ENCODE peak calls at places on chromosomes 16 and 17, in five cellular contexts. One of them, this sample, is unnamed.

GRCh38 chr17:73013299-73013698 is 79.2 kb downstream of the SLC39A11 start:
- DNase-seq in bronchial epithelial cell: no peak
- DNase-seq in OCI-LY7: peak; percentile 45
- DNase-seq in HAP-1: no peak
- DNase-seq in CD4-positive, CD25-positive, alpha-beta regulatory T cell: no peak
- DNase-seq in this sample: no peak

GRCh38 chr16:81521141-81521626 is 76.6 kb downstream of the CMIP start:
- DNase-seq in bronchial epithelial cell: no peak
- DNase-seq in OCI-LY7: peak; percentile 84
- DNase-seq in HAP-1: no peak
- DNase-seq in CD4-positive, CD25-positive, alpha-beta regulatory T cell: peak; percentile 84
- DNase-seq in this sample: no peak

GRCh38 chr16:20851601-20852000 is 45.3 kb downstream of the REXO5 start:
- DNase-seq in bronchial epithelial cell: peak; percentile 85
- DNase-seq in OCI-LY7: no peak
- DNase-seq in HAP-1: no peak
- DNase-seq in CD4-positive, CD25-positive, alpha-beta regulatory T cell: no peak
- DNase-seq in this sample: no peak

GRCh38 chr16:88977845-88978607 is 1.0 kb upstream of the CBFA2T3 start:
- DNase-seq in bronchial epithelial cell: no peak
- DNase-seq in OCI-LY7: no peak
- DNase-seq in HAP-1: no peak
- DNase-seq in CD4-positive, CD25-positive, alpha-beta regulatory T cell: no peak
- DNase-seq in this sample: no peak

GRCh38 chr16:66585477-66586239 is 6.4 kb downstream of the CMTM2 start:
- DNase-seq in bronchial epithelial cell: no peak
- DNase-seq in OCI-LY7: no peak
- DNase-seq in HAP-1: no peak
- DNase-seq in CD4-positive, CD25-positive, alpha-beta regulatory T cell: no peak
- DNase-seq in this sample: no peak

GRCh38 chr16:74568961-74569631 is 37.8 kb downstream of the GLG1 start:
- DNase-seq in bronchial epithelial cell: peak; percentile 35
- DNase-seq in OCI-LY7: no peak
- DNase-seq in HAP-1: no peak
- DNase-seq in CD4-positive, CD25-positive, alpha-beta regulatory T cell: no peak
- DNase-seq in this sample: no peak

GRCh38 chr17:29237476-29238132 is 9.1 kb upstream of the CRYBA1 start:
- DNase-seq in bronchial epithelial cell: peak; percentile 58
- DNase-seq in OCI-LY7: no peak
- DNase-seq in HAP-1: no peak
- DNase-seq in CD4-positive, CD25-positive, alpha-beta regulatory T cell: no peak
- DNase-seq in this sample: no peak

GRCh38 chr17:77957215-77957868 is 1.2 kb upstream of the TNRC6C start:
- DNase-seq in bronchial epithelial cell: no peak
- DNase-seq in OCI-LY7: peak; percentile 30
- DNase-seq in HAP-1: no peak
- DNase-seq in CD4-positive, CD25-positive, alpha-beta regulatory T cell: peak; percentile 11
- DNase-seq in this sample: no peak

GRCh38 chr17:56543280-56543679 is 50.2 kb upstream of the NOG start:
- DNase-seq in bronchial epithelial cell: no peak
- DNase-seq in OCI-LY7: no peak
- DNase-seq in HAP-1: no peak
- DNase-seq in CD4-positive, CD25-positive, alpha-beta regulatory T cell: no peak
- DNase-seq in this sample: no peak

GRCh38 chr16:88833086-88833485 is 21.4 kb upstream of the APRT start:
- DNase-seq in bronchial epithelial cell: no peak
- DNase-seq in OCI-LY7: no peak
- DNase-seq in HAP-1: no peak
- DNase-seq in CD4-positive, CD25-positive, alpha-beta regulatory T cell: no peak
- DNase-seq in this sample: no peak

GRCh38 chr17:7763919-7764318 is 46.4 kb downstream of the DNAH2 start:
- DNase-seq in bronchial epithelial cell: no peak
- DNase-seq in OCI-LY7: no peak
- DNase-seq in HAP-1: no peak
- DNase-seq in CD4-positive, CD25-positive, alpha-beta regulatory T cell: no peak
- DNase-seq in this sample: no peak

GRCh38 chr16:19135896-19136438 is 22.2 kb downstream of the ITPRIPL2 start:
- DNase-seq in bronchial epithelial cell: peak; percentile 85
- DNase-seq in OCI-LY7: no peak
- DNase-seq in HAP-1: no peak
- DNase-seq in CD4-positive, CD25-positive, alpha-beta regulatory T cell: no peak
- DNase-seq in this sample: no peak

GRCh38 chr17:13647551-13647950 is 45.8 kb upstream of the HS3ST3A1 start:
- DNase-seq in bronchial epithelial cell: no peak
- DNase-seq in OCI-LY7: no peak
- DNase-seq in HAP-1: no peak
- DNase-seq in CD4-positive, CD25-positive, alpha-beta regulatory T cell: no peak
- DNase-seq in this sample: no peak

GRCh38 chr17:3935140-3935542 is 18.9 kb upstream of the P2RX1 start:
- DNase-seq in bronchial epithelial cell: peak; percentile 49
- DNase-seq in OCI-LY7: peak; percentile 71
- DNase-seq in HAP-1: peak; percentile 28
- DNase-seq in CD4-positive, CD25-positive, alpha-beta regulatory T cell: peak; percentile 29
- DNase-seq in this sample: peak; percentile 54

GRCh38 chr16:57226701-57227621 is 18.1 kb upstream of the ARL2BP start:
- DNase-seq in bronchial epithelial cell: peak; percentile 46
- DNase-seq in OCI-LY7: no peak
- DNase-seq in HAP-1: no peak
- DNase-seq in CD4-positive, CD25-positive, alpha-beta regulatory T cell: no peak
- DNase-seq in this sample: no peak

GRCh38 chr17:72747416-72747815 is 345.1 kb downstream of the SLC39A11 start:
- DNase-seq in bronchial epithelial cell: no peak
- DNase-seq in OCI-LY7: no peak
- DNase-seq in HAP-1: no peak
- DNase-seq in CD4-positive, CD25-positive, alpha-beta regulatory T cell: no peak
- DNase-seq in this sample: no peak

GRCh38 chr17:81638683-81639082 is 1.7 kb downstream of the TSPAN10 start:
- DNase-seq in bronchial epithelial cell: no peak
- DNase-seq in OCI-LY7: no peak
- DNase-seq in HAP-1: no peak
- DNase-seq in CD4-positive, CD25-positive, alpha-beta regulatory T cell: no peak
- DNase-seq in this sample: no peak

GRCh38 chr17:81644976-81645952 is 8.3 kb downstream of the TSPAN10 start:
- DNase-seq in bronchial epithelial cell: no peak
- DNase-seq in OCI-LY7: no peak
- DNase-seq in HAP-1: no peak
- DNase-seq in CD4-positive, CD25-positive, alpha-beta regulatory T cell: no peak
- DNase-seq in this sample: no peak

GRCh38 chr17:81644496-81644895 is 7.5 kb downstream of the TSPAN10 start:
- DNase-seq in bronchial epithelial cell: no peak
- DNase-seq in OCI-LY7: no peak
- DNase-seq in HAP-1: no peak
- DNase-seq in CD4-positive, CD25-positive, alpha-beta regulatory T cell: no peak
- DNase-seq in this sample: no peak

GRCh38 chr17:81640011-81640410 is 3.0 kb downstream of the TSPAN10 start:
- DNase-seq in bronchial epithelial cell: no peak
- DNase-seq in OCI-LY7: no peak
- DNase-seq in HAP-1: no peak
- DNase-seq in CD4-positive, CD25-positive, alpha-beta regulatory T cell: no peak
- DNase-seq in this sample: no peak

GRCh38 chr17:81641825-81642489 is 5.0 kb downstream of the TSPAN10 start:
- DNase-seq in bronchial epithelial cell: peak; percentile 74
- DNase-seq in OCI-LY7: no peak
- DNase-seq in HAP-1: no peak
- DNase-seq in CD4-positive, CD25-positive, alpha-beta regulatory T cell: no peak
- DNase-seq in this sample: no peak
- H3K4me3 ChIP-seq in bronchial epithelial cell: no peak overlapping the region
- H3K4me3 ChIP-seq in OCI-LY7: no peak overlapping the region
- H3K4me3 ChIP-seq in HAP-1: no peak overlapping the region
- H3K4me3 ChIP-seq in CD4-positive, CD25-positive, alpha-beta regulatory T cell: no peak overlapping the region
- H3K4me3 ChIP-seq in this sample: no peak overlapping the region

GRCh38 chr16:4891097-4891885 is 44.0 kb downstream of the UBN1 start:
- DNase-seq in bronchial epithelial cell: no peak
- DNase-seq in OCI-LY7: no peak
- DNase-seq in HAP-1: no peak
- DNase-seq in CD4-positive, CD25-positive, alpha-beta regulatory T cell: no peak
- DNase-seq in this sample: no peak
- H3K36me3 ChIP-seq in bronchial epithelial cell: peaks cover 78% of the 10 kb centered on the region
- H3K36me3 ChIP-seq in OCI-LY7: no peaks in the 10 kb centered on the region
- H3K36me3 ChIP-seq in HAP-1: peaks cover 5% of the 10 kb centered on the region
- H3K36me3 ChIP-seq in CD4-positive, CD25-positive, alpha-beta regulatory T cell: peaks cover 1% of the 10 kb centered on the region
- H3K36me3 ChIP-seq in this sample: peaks cover 23% of the 10 kb centered on the region

GRCh38 chr17:49926886-49927285 is 42.1 kb upstream of the DLX4 start:
- DNase-seq in bronchial epithelial cell: no peak
- DNase-seq in OCI-LY7: no peak
- DNase-seq in HAP-1: no peak
- DNase-seq in CD4-positive, CD25-positive, alpha-beta regulatory T cell: no peak
- DNase-seq in this sample: no peak
- H3K4me3 ChIP-seq in bronchial epithelial cell: no peak overlapping the region
- H3K4me3 ChIP-seq in OCI-LY7: no peak overlapping the region
- H3K4me3 ChIP-seq in HAP-1: no peak overlapping the region
- H3K4me3 ChIP-seq in CD4-positive, CD25-positive, alpha-beta regulatory T cell: no peak overlapping the region
- H3K4me3 ChIP-seq in this sample: no peak overlapping the region

GRCh38 chr16:15034266-15035162 is 21.4 kb downstream of the NTAN1 start:
- DNase-seq in bronchial epithelial cell: no peak
- DNase-seq in OCI-LY7: no peak
- DNase-seq in HAP-1: no peak
- DNase-seq in CD4-positive, CD25-positive, alpha-beta regulatory T cell: no peak
- DNase-seq in this sample: no peak

GRCh38 chr16:15031596-15031995 is 24.3 kb downstream of the NTAN1 start:
- DNase-seq in bronchial epithelial cell: no peak
- DNase-seq in OCI-LY7: no peak
- DNase-seq in HAP-1: no peak
- DNase-seq in CD4-positive, CD25-positive, alpha-beta regulatory T cell: no peak
- DNase-seq in this sample: no peak

GRCh38 chr16:15035163-15035729 is 20.6 kb downstream of the NTAN1 start:
- DNase-seq in bronchial epithelial cell: no peak
- DNase-seq in OCI-LY7: no peak
- DNase-seq in HAP-1: no peak
- DNase-seq in CD4-positive, CD25-positive, alpha-beta regulatory T cell: no peak
- DNase-seq in this sample: no peak

GRCh38 chr16:15032547-15033308 is 23.1 kb downstream of the NTAN1 start:
- DNase-seq in bronchial epithelial cell: no peak
- DNase-seq in OCI-LY7: no peak
- DNase-seq in HAP-1: peak; percentile 90
- DNase-seq in CD4-positive, CD25-positive, alpha-beta regulatory T cell: no peak
- DNase-seq in this sample: no peak

DNA sequence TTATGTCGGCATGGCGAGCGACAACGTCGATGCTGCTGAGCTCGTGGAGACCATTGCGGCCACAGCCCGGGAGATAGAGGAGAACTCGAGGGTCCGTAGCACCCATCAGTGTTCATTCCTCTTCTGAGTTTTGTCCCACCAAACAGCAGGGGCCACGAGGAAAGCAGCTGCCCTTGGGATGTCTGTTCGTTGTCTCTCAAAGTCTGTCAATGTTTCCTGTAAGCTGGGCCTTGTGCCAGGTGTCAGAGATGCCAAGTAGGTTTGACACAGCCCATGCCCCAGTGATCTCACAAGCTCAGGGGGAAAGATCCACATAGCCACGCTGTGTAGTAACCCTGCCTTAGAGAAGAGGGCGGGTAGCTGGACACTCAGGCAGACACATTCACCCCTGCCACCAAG is 22.6 kb downstream of the NTAN1 start:
- DNase-seq in bronchial epithelial cell: no peak
- DNase-seq in OCI-LY7: no peak
- DNase-seq in HAP-1: no peak
- DNase-seq in CD4-positive, CD25-positive, alpha-beta regulatory T cell: no peak
- DNase-seq in this sample: no peak
- H3K36me3 ChIP-seq in bronchial epithelial cell: peaks cover 34% of the 10 kb centered on the region
- H3K36me3 ChIP-seq in OCI-LY7: peaks cover 80% of the 10 kb centered on the region
- H3K36me3 ChIP-seq in HAP-1: peaks cover 62% of the 10 kb centered on the region
- H3K36me3 ChIP-seq in CD4-positive, CD25-positive, alpha-beta regulatory T cell: peaks cover 76% of the 10 kb centered on the region
- H3K36me3 ChIP-seq in this sample: peaks cover 47% of the 10 kb centered on the region

GRCh38 chr16:30786936-30787612 is at the start of gene ZNF629:
- DNase-seq in bronchial epithelial cell: no peak
- DNase-seq in OCI-LY7: peak; percentile 39
- DNase-seq in HAP-1: peak; percentile 44
- DNase-seq in CD4-positive, CD25-positive, alpha-beta regulatory T cell: no peak
- DNase-seq in this sample: no peak

GRCh38 chr16:30786115-30786935 is 680 bp downstream of the ZNF629 start:
- DNase-seq in bronchial epithelial cell: no peak
- DNase-seq in OCI-LY7: no peak
- DNase-seq in HAP-1: peak; percentile 28
- DNase-seq in CD4-positive, CD25-positive, alpha-beta regulatory T cell: no peak
- DNase-seq in this sample: no peak

GRCh38 chr16:30783280-30784109 is 3.5 kb downstream of the ZNF629 start:
- DNase-seq in bronchial epithelial cell: no peak
- DNase-seq in OCI-LY7: no peak
- DNase-seq in HAP-1: no peak
- DNase-seq in CD4-positive, CD25-positive, alpha-beta regulatory T cell: no peak
- DNase-seq in this sample: no peak

GRCh38 chr16:30784215-30784614 is 2.8 kb downstream of the ZNF629 start:
- DNase-seq in bronchial epithelial cell: no peak
- DNase-seq in OCI-LY7: no peak
- DNase-seq in HAP-1: no peak
- DNase-seq in CD4-positive, CD25-positive, alpha-beta regulatory T cell: no peak
- DNase-seq in this sample: no peak

DNA sequence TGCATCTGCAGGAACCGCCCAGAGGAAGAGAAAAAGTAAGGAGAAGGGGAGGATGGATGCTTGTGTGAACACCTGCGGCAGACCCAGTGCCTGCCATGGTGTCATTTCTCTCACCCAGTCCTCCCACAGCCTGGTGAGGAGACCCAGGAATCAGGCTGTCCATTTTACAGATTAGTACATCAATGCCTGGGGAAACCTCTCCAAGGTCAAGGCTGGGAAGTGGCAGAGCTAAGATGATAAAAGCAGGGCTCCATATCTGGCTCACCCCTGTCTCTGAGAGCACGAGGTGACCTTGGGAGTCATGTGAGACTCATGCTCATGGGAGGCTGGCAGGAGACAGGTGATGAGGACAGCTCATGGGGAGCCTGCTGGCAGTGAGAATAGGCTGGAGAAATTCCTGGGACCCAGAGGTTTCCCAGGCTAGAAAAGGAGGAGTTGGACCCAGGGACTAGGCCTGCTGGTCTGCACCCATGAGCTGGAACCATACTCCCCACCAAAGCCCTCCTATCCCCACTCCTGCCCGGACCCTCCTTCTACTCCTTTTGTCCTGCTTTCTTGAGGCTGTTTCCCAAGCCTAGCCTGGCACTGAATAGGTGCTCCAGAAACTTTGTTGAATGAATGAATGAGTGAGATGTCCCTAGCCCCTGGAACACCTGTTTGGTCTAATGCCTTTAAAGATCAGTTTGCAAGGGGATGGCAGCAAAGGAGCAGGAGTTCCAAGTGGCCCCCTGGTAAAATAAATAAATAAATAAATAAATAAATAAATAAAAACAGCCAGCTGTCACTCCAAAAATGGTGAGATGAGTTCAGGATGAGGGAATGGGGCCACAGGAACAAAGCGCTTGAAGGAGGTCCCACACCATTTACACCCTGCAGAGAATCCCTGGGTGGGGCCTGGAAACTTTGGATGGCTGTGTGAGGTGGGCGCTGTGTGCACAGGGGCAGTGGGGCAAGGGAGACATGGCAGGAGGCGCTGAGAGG is 1.6 kb downstream of the ZNF629 start:
- DNase-seq in bronchial epithelial cell: no peak
- DNase-seq in OCI-LY7: no peak
- DNase-seq in HAP-1: no peak
- DNase-seq in CD4-positive, CD25-positive, alpha-beta regulatory T cell: no peak
- DNase-seq in this sample: no peak
- H3K4me3 ChIP-seq in bronchial epithelial cell: peak overlapping the region; percentile 89
- H3K4me3 ChIP-seq in OCI-LY7: no peak overlapping the region
- H3K4me3 ChIP-seq in HAP-1: peak overlapping the region; percentile 92
- H3K4me3 ChIP-seq in CD4-positive, CD25-positive, alpha-beta regulatory T cell: no peak overlapping the region
- H3K4me3 ChIP-seq in this sample: no peak overlapping the region

GRCh38 chr16:70494777-70495176 is 28.6 kb downstream of the COG4 start:
- DNase-seq in bronchial epithelial cell: no peak
- DNase-seq in OCI-LY7: no peak
- DNase-seq in HAP-1: no peak
- DNase-seq in CD4-positive, CD25-positive, alpha-beta regulatory T cell: no peak
- DNase-seq in this sample: no peak
- H3K36me3 ChIP-seq in bronchial epithelial cell: peaks cover 17% of the 10 kb centered on the region
- H3K36me3 ChIP-seq in OCI-LY7: peaks cover 70% of the 10 kb centered on the region
- H3K36me3 ChIP-seq in HAP-1: peaks cover 43% of the 10 kb centered on the region
- H3K36me3 ChIP-seq in CD4-positive, CD25-positive, alpha-beta regulatory T cell: peaks cover 62% of the 10 kb centered on the region
- H3K36me3 ChIP-seq in this sample: peaks cover 7% of the 10 kb centered on the region

GRCh38 chr16:87464691-87465300 is 28.0 kb downstream of the ZCCHC14 start:
- DNase-seq in bronchial epithelial cell: peak; percentile 66
- DNase-seq in OCI-LY7: no peak
- DNase-seq in HAP-1: no peak
- DNase-seq in CD4-positive, CD25-positive, alpha-beta regulatory T cell: no peak
- DNase-seq in this sample: no peak
- H3K4me3 ChIP-seq in bronchial epithelial cell: no peak overlapping the region
- H3K4me3 ChIP-seq in OCI-LY7: no peak overlapping the region
- H3K4me3 ChIP-seq in HAP-1: no peak overlapping the region
- H3K4me3 ChIP-seq in CD4-positive, CD25-positive, alpha-beta regulatory T cell: peak overlapping the region; percentile 62
- H3K4me3 ChIP-seq in this sample: no peak overlapping the region